ENCODE peak calls at places on chromosomes 7 and 10, in seven cellular contexts. E is progenitor cell of endocrine pancreas, L is GM12878, A is kidney epithelial cell, Y is Panc1, C is MCF 10A, M is prostate gland. D is an unnamed sample.

GRCh38 chr10:113520606-113521481 is 32.0 kb upstream of the HABP2 start:
- DNase-seq in E (peak; percentile 44), L (no peak), A (no peak), Y (peak; percentile 61), C (peak; percentile 69), M (peak; percentile 75), D (peak; percentile 66)

GRCh38 chr7:118312966-118313365 is 88.5 kb downstream of the ANKRD7 start:
- DNase-seq in E (no peak), L (peak; percentile 16), A (no peak), Y (no peak), C (no peak), M (no peak), D (no peak)

GRCh38 chr10:110535958-110536891 is 31.3 kb upstream of the SMC3 start:
- DNase-seq in E (no peak), L (peak; percentile 87), A (peak; percentile 81), Y (no peak), C (peak; percentile 44), M (no peak), D (no peak)

GRCh38 chr10:119378737-119379067 is 163.8 kb downstream of the RGS10 start:
- DNase-seq in E (no peak), L (no peak), A (no peak), Y (no peak), C (no peak), M (no peak), D (no peak)

GRCh38 chr10:133384071-133384470 is 5.0 kb downstream of the PAOX start:
- DNase-seq in E (no peak), L (no peak), A (no peak), Y (no peak), C (no peak), M (no peak), D (no peak)

GRCh38 chr10:8061274-8062211 is 7.1 kb downstream of the GATA3 start:
- DNase-seq in E (no peak), L (no peak), A (no peak), Y (no peak), C (no peak), M (no peak), D (no peak)

GRCh38 chr10:122204691-122205489 is 66.2 kb upstream of the BTBD16 start:
- DNase-seq in E (no peak), L (no peak), A (no peak), Y (no peak), C (no peak), M (no peak), D (no peak)

GRCh38 chr7:6479067-6479466 is 31.3 kb upstream of the DAGLB start:
- DNase-seq in E (no peak), L (no peak), A (no peak), Y (no peak), C (no peak), M (no peak), D (no peak)

GRCh38 chr7:157918326-157918725 is 581.5 kb downstream of the DNAJB6 start:
- DNase-seq in E (no peak), L (no peak), A (no peak), Y (no peak), C (no peak), M (no peak), D (no peak)

GRCh38 chr10:132698761-132699391 is 87.1 kb downstream of the NKX6-2 start:
- DNase-seq in E (no peak), L (no peak), A (no peak), Y (no peak), C (no peak), M (no peak), D (no peak)

GRCh38 chr10:97087296-97087695 is 98.5 kb downstream of the SLIT1 start:
- DNase-seq in E (no peak), L (no peak), A (no peak), Y (no peak), C (no peak), M (no peak), D (no peak)

GRCh38 chr7:120742370-120742769 is 115.6 kb downstream of the TSPAN12 start:
- DNase-seq in E (no peak), L (no peak), A (no peak), Y (no peak), C (no peak), M (no peak), D (peak; percentile 15)

GRCh38 chr10:121459765-121460453 is 138.3 kb downstream of the FGFR2 start:
- DNase-seq in E (no peak), L (no peak), A (no peak), Y (no peak), C (peak; percentile 66), M (no peak), D (no peak)

GRCh38 chr7:142440219-142441073 is 182.6 kb upstream of the PRSS58 start:
- DNase-seq in E (no peak), L (no peak), A (peak; percentile 52), Y (peak; percentile 52), C (peak; percentile 56), M (no peak), D (no peak)

GRCh38 chr10:12902135-12902572 is 99.4 kb downstream of the CCDC3 start:
- DNase-seq in E (peak; percentile 44), L (peak; percentile 4), A (peak; percentile 5), Y (peak; percentile 8), C (peak; percentile 77), M (peak; percentile 65), D (peak; percentile 75)

GRCh38 chr10:43230909-43231522 is 35.8 kb downstream of the RASGEF1A start:
- DNase-seq in E (peak; percentile 6), L (no peak), A (no peak), Y (no peak), C (no peak), M (no peak), D (peak; percentile 1)

GRCh38 chr7:43922726-43923125 is 3.5 kb upstream of the UBE2D4 start:
- DNase-seq in E (no peak), L (no peak), A (no peak), Y (no peak), C (no peak), M (no peak), D (no peak)

GRCh38 chr10:104584541-104584940 is 56.5 kb upstream of the SORCS3 start:
- DNase-seq in E (no peak), L (no peak), A (no peak), Y (no peak), C (no peak), M (no peak), D (no peak)

GRCh38 chr10:62045765-62046521 is 144.4 kb downstream of the ARID5B start:
- DNase-seq in E (no peak), L (no peak), A (peak; percentile 72), Y (no peak), C (no peak), M (no peak), D (no peak)

GRCh38 chr7:158407581-158408331 is 179.9 kb downstream of the PTPRN2 start:
- DNase-seq in E (no peak), L (no peak), A (no peak), Y (peak; percentile 50), C (peak; percentile 78), M (no peak), D (no peak)

GRCh38 chr7:120033114-120033513 is 239.9 kb upstream of the KCND2 start:
- DNase-seq in E (no peak), L (no peak), A (no peak), Y (no peak), C (no peak), M (no peak), D (no peak)

DNA sequence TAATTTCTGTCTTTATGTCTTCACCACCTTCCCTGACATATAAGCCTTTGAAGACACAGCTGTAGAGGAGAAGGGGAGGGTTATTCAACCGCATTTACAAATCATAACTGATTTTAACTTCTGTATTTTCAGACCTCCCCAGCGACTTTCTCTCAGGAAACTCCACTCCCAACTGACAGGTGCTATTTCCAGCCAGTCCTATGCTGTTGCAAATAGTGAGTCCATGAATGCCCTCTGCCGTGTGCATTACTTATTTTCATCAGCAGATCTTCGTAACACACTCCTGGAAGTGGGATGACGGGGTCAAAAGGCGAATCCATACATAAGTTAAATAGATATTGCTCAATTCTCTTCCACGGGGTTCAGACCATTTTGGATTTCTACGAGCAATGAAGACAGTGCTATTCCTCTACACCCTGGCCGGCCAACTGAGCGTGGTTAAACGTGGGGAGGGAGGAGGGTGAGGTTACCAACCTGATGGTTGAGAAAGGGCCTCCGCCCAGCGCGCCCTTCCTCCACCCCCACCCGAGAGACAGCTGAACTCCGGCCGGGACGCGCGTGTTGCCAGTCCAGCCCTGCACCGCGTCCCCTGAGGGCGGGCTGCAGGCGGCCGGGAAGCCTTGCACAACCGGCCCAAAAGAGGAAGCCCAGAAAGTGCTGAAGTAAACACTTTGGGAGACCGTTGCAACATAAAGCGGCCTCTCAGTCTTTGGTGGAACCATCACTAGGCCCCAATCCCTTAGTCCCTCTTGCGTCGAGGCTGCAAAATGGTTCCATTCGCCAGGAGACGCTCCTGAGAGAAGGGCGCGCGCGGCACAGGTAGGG is at the start of gene APBB1IP:
- DNase-seq in E (no peak), L (peak; percentile 61), A (no peak), Y (no peak), C (no peak), M (no peak), D (peak; percentile 10)
- TF ChIP-seq CTCF in E (no peak), L (no peak), A (no peak), Y (no peak), C (no peak), M (no peak), D (no peak)

DNA sequence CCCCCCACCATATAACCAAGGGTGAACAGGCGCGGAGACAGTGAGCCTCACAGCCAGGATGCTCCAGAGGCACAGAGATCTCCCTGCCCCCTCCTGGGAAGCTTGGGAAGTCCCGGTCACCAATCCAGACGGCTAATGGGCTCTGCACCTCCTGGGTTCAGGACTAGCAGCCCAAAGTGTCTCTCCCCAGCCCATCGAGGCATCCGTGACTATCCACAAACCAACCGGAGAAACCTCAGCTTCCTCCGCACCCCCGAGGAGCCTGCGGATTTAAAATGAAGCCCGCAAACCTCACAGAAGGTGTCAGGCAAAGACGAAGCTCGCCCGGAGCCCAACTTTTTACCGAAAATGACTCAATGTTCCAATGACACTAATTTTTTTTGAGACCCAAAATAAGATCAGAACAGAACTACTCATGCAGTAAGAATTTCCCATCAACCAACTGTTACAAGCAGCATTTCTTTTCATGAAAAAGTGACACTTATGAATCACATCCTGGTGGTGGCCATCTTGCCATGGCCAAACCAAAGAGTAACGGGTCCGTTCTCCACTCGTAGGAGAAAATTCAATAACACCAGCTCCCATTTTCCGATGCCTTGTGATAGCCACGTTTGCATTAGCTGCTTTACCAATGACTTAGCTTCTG is 6.0 kb downstream of the PDGFA start:
- DNase-seq in E (no peak), L (no peak), A (no peak), Y (no peak), C (no peak), M (no peak), D (no peak)
- TF ChIP-seq CTCF in E (no peak), L (no peak), A (no peak), Y (no peak), C (no peak), M (no peak), D (no peak)

DNA sequence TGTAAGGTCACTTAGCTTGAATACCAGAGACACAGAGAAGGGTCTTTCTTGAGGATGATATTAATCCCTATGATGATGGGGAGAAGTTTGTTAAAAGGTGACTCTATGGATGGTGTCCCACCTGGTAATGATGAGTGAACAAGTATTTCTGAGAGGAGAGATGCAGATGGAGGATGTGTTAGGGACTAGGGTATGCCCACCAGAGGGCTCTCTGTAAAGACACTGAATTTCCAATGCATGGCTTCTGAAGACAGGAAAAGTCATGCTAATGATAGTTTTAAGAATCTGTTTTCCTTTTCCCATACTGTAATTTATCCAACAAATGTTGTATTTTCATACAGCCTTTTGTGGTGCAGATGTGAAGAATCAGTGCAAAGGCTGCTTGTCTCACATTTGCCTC is 1250.9 kb upstream of the CELF2 start:
- DNase-seq in E (no peak), L (no peak), A (no peak), Y (no peak), C (no peak), M (no peak), D (no peak)
- TF ChIP-seq CTCF in E (no peak), L (no peak), A (no peak), Y (no peak), C (no peak), M (no peak), D (no peak)

GRCh38 chr7:1909476-1909875 is 239.4 kb downstream of the ELFN1 start:
- DNase-seq in E (no peak), L (no peak), A (no peak), Y (no peak), C (no peak), M (no peak), D (no peak)
- TF ChIP-seq CTCF in E (no peak), L (no peak), A (no peak), Y (no peak), C (no peak), M (no peak), D (no peak)

D was measured in nephron progenitor cell.